ENCODE peak calls at places on chromosomes 6 and 20, in four cellular contexts. T is foreskin fibroblast, A is NCI-H1417, X is germinal center. W is an unnamed sample.

GRCh38 chr6:27100921-27101320 is 146.6 kb upstream of the PRSS16 start:
- DNase-seq in T (no peak), A (no peak), X (no peak), W (no peak)

GRCh38 chr6:41011673-41012072 is 27.3 kb downstream of the UNC5CL start:
- DNase-seq in T (no peak), A (no peak), X (no peak), W (no peak)

GRCh38 chr6:28207244-28208179 is 17.6 kb upstream of the ZSCAN9 start:
- DNase-seq in T (peak), A (no peak), X (peak), W (peak)

GRCh38 chr20:50193169-50193850 is 2.7 kb downstream of the CEBPB start:
- DNase-seq in T (peak), A (no peak), X (no peak), W (no peak)

GRCh38 chr6:38716825-38717224 is 1.7 kb downstream of the DNAH8 start:
- DNase-seq in T (no peak), A (no peak), X (no peak), W (no peak)

GRCh38 chr6:36083446-36083845 is 46.9 kb upstream of the MAPK13 start:
- DNase-seq in T (no peak), A (no peak), X (no peak), W (no peak)

GRCh38 chr6:77454386-77454785 is 8.9 kb downstream of the HTR1B start:
- DNase-seq in T (no peak), A (no peak), X (no peak), W (no peak)

GRCh38 chr20:8782804-8783203 is 286.1 kb upstream of the PLCB4 start:
- DNase-seq in T (peak), A (no peak), X (no peak), W (no peak)

GRCh38 chr20:50052952-50053789 is 59.8 kb downstream of the UBE2V1 start:
- DNase-seq in T (peak), A (no peak), X (no peak), W (no peak)

GRCh38 chr20:7770046-7770445 is 170.2 kb downstream of the HAO1 start:
- DNase-seq in T (no peak), A (peak), X (no peak), W (no peak)

GRCh38 chr20:36130316-36130865 is 24.1 kb upstream of the EPB41L1 start:
- DNase-seq in T (no peak), A (no peak), X (no peak), W (no peak)

GRCh38 chr6:158031445-158032353 is 50.0 kb downstream of the SYNJ2 start:
- DNase-seq in T (peak), A (no peak), X (no peak), W (no peak)

GRCh38 chr20:53706511-53707031 is 112.9 kb upstream of the ZNF217 start:
- DNase-seq in T (peak), A (no peak), X (peak), W (no peak)

GRCh38 chr20:19922716-19923115 is 94.4 kb upstream of the NAA20 start:
- DNase-seq in T (no peak), A (no peak), X (no peak), W (no peak)

GRCh38 chr20:64185276-64185900 is 21.1 kb downstream of the MYT1 start:
- DNase-seq in T (no peak), A (no peak), X (no peak), W (no peak)